ENCODE peak calls at places on chromosomes 5 and 9, in ten cellular contexts. One of them, this sample, is unnamed.

GRCh38 chr5:77367733-77368132 is 124.4 kb downstream of the WDR41 start:
- DNase-seq in ELF-1: no peak
- DNase-seq in DND-41: no peak
- DNase-seq in activated gamma-delta T cell treated with Interleukin-2 at 50 U/mL for 16 hours: no peak
- DNase-seq in fibroblast of the aortic adventitia: no peak
- DNase-seq in AG08396: no peak
- DNase-seq in NCI-H1417 treated with DMSO at 0.1 percent for 48 hours: no peak
- DNase-seq in GM12865: no peak
- DNase-seq in activated CD8-positive, alpha-beta memory T cell treated with anti-CD3 and anti-CD28 coated beads, Interleukin-2, amount 10 ng/mL, durations not matched to agents 7 days and 5 days: no peak
- DNase-seq in iPS-NIHi11: no peak
- DNase-seq in this sample: peak

GRCh38 chr9:73079326-73079725 is 72.3 kb upstream of the ANXA1 start:
- DNase-seq in fibroblast of the aortic adventitia: no peak
- DNase-seq in activated gamma-delta T cell treated with Interleukin-2 at 50 U/mL for 16 hours: no peak
- DNase-seq in activated CD8-positive, alpha-beta memory T cell treated with anti-CD3 and anti-CD28 coated beads, Interleukin-2, amount 10 ng/mL, durations not matched to agents 7 days and 5 days: no peak
- DNase-seq in DND-41: no peak
- DNase-seq in NCI-H1417 treated with DMSO at 0.1 percent for 48 hours: no peak
- DNase-seq in iPS-NIHi11: peak
- DNase-seq in AG08396: no peak
- DNase-seq in GM12865: no peak
- DNase-seq in ELF-1: no peak
- DNase-seq in this sample: peak

GRCh38 chr9:17191095-17191494 is 56.3 kb downstream of the CNTLN start:
- DNase-seq in activated CD8-positive, alpha-beta memory T cell treated with anti-CD3 and anti-CD28 coated beads, Interleukin-2, amount 10 ng/mL, durations not matched to agents 7 days and 5 days: no peak
- DNase-seq in ELF-1: no peak
- DNase-seq in fibroblast of the aortic adventitia: peak
- DNase-seq in GM12865: no peak
- DNase-seq in activated gamma-delta T cell treated with Interleukin-2 at 50 U/mL for 16 hours: no peak
- DNase-seq in AG08396: no peak
- DNase-seq in DND-41: no peak
- DNase-seq in iPS-NIHi11: no peak
- DNase-seq in NCI-H1417 treated with DMSO at 0.1 percent for 48 hours: no peak
- DNase-seq in this sample: peak

GRCh38 chr5:8730194-8730593 is 815.7 kb downstream of the SEMA5A start:
- DNase-seq in activated gamma-delta T cell treated with Interleukin-2 at 50 U/mL for 16 hours: no peak
- DNase-seq in NCI-H1417 treated with DMSO at 0.1 percent for 48 hours: no peak
- DNase-seq in fibroblast of the aortic adventitia: peak
- DNase-seq in DND-41: no peak
- DNase-seq in GM12865: no peak
- DNase-seq in ELF-1: no peak
- DNase-seq in iPS-NIHi11: no peak
- DNase-seq in activated CD8-positive, alpha-beta memory T cell treated with anti-CD3 and anti-CD28 coated beads, Interleukin-2, amount 10 ng/mL, durations not matched to agents 7 days and 5 days: no peak
- DNase-seq in AG08396: peak
- DNase-seq in this sample: no peak

GRCh38 chr9:3936520-3937235 is 363.2 kb downstream of the GLIS3 start:
- DNase-seq in iPS-NIHi11: no peak
- DNase-seq in DND-41: no peak
- DNase-seq in NCI-H1417 treated with DMSO at 0.1 percent for 48 hours: no peak
- DNase-seq in activated gamma-delta T cell treated with Interleukin-2 at 50 U/mL for 16 hours: no peak
- DNase-seq in fibroblast of the aortic adventitia: no peak
- DNase-seq in GM12865: no peak
- DNase-seq in activated CD8-positive, alpha-beta memory T cell treated with anti-CD3 and anti-CD28 coated beads, Interleukin-2, amount 10 ng/mL, durations not matched to agents 7 days and 5 days: no peak
- DNase-seq in AG08396: peak
- DNase-seq in ELF-1: no peak
- DNase-seq in this sample: no peak

GRCh38 chr5:72106922-72107873 is at the start of gene MAP1B:
- DNase-seq in GM12865: no peak
- DNase-seq in iPS-NIHi11: peak
- DNase-seq in DND-41: no peak
- DNase-seq in NCI-H1417 treated with DMSO at 0.1 percent for 48 hours: peak
- DNase-seq in AG08396: peak
- DNase-seq in fibroblast of the aortic adventitia: peak
- DNase-seq in activated gamma-delta T cell treated with Interleukin-2 at 50 U/mL for 16 hours: no peak
- DNase-seq in ELF-1: peak
- DNase-seq in activated CD8-positive, alpha-beta memory T cell treated with anti-CD3 and anti-CD28 coated beads, Interleukin-2, amount 10 ng/mL, durations not matched to agents 7 days and 5 days: no peak
- DNase-seq in this sample: peak

GRCh38 chr5:34748431-34748830 is 90.5 kb upstream of the TTC23L start:
- DNase-seq in GM12865: no peak
- DNase-seq in DND-41: no peak
- DNase-seq in NCI-H1417 treated with DMSO at 0.1 percent for 48 hours: no peak
- DNase-seq in activated gamma-delta T cell treated with Interleukin-2 at 50 U/mL for 16 hours: no peak
- DNase-seq in iPS-NIHi11: no peak
- DNase-seq in AG08396: no peak
- DNase-seq in fibroblast of the aortic adventitia: no peak
- DNase-seq in ELF-1: no peak
- DNase-seq in activated CD8-positive, alpha-beta memory T cell treated with anti-CD3 and anti-CD28 coated beads, Interleukin-2, amount 10 ng/mL, durations not matched to agents 7 days and 5 days: no peak
- DNase-seq in this sample: no peak

GRCh38 chr5:33240552-33240951 is 200.2 kb upstream of the TARS1 start:
- DNase-seq in activated gamma-delta T cell treated with Interleukin-2 at 50 U/mL for 16 hours: no peak
- DNase-seq in AG08396: no peak
- DNase-seq in NCI-H1417 treated with DMSO at 0.1 percent for 48 hours: no peak
- DNase-seq in activated CD8-positive, alpha-beta memory T cell treated with anti-CD3 and anti-CD28 coated beads, Interleukin-2, amount 10 ng/mL, durations not matched to agents 7 days and 5 days: no peak
- DNase-seq in GM12865: no peak
- DNase-seq in DND-41: no peak
- DNase-seq in fibroblast of the aortic adventitia: no peak
- DNase-seq in iPS-NIHi11: no peak
- DNase-seq in ELF-1: no peak
- DNase-seq in this sample: no peak

GRCh38 chr5:125011419-125011818 is 265.0 kb upstream of the ZNF608 start:
- DNase-seq in iPS-NIHi11: no peak
- DNase-seq in GM12865: no peak
- DNase-seq in NCI-H1417 treated with DMSO at 0.1 percent for 48 hours: no peak
- DNase-seq in ELF-1: no peak
- DNase-seq in AG08396: no peak
- DNase-seq in fibroblast of the aortic adventitia: no peak
- DNase-seq in activated gamma-delta T cell treated with Interleukin-2 at 50 U/mL for 16 hours: no peak
- DNase-seq in DND-41: no peak
- DNase-seq in activated CD8-positive, alpha-beta memory T cell treated with anti-CD3 and anti-CD28 coated beads, Interleukin-2, amount 10 ng/mL, durations not matched to agents 7 days and 5 days: no peak
- DNase-seq in this sample: no peak

GRCh38 chr5:89128097-89128496 is 245.1 kb upstream of the MEF2C start:
- DNase-seq in activated gamma-delta T cell treated with Interleukin-2 at 50 U/mL for 16 hours: no peak
- DNase-seq in iPS-NIHi11: no peak
- DNase-seq in NCI-H1417 treated with DMSO at 0.1 percent for 48 hours: no peak
- DNase-seq in ELF-1: no peak
- DNase-seq in GM12865: peak
- DNase-seq in activated CD8-positive, alpha-beta memory T cell treated with anti-CD3 and anti-CD28 coated beads, Interleukin-2, amount 10 ng/mL, durations not matched to agents 7 days and 5 days: no peak
- DNase-seq in AG08396: no peak
- DNase-seq in fibroblast of the aortic adventitia: peak
- DNase-seq in DND-41: no peak
- DNase-seq in this sample: no peak

GRCh38 chr5:66354407-66354806 is 210.3 kb downstream of the SREK1 start:
- DNase-seq in ELF-1: no peak
- DNase-seq in NCI-H1417 treated with DMSO at 0.1 percent for 48 hours: no peak
- DNase-seq in iPS-NIHi11: no peak
- DNase-seq in activated CD8-positive, alpha-beta memory T cell treated with anti-CD3 and anti-CD28 coated beads, Interleukin-2, amount 10 ng/mL, durations not matched to agents 7 days and 5 days: no peak
- DNase-seq in GM12865: no peak
- DNase-seq in AG08396: no peak
- DNase-seq in fibroblast of the aortic adventitia: no peak
- DNase-seq in DND-41: peak
- DNase-seq in activated gamma-delta T cell treated with Interleukin-2 at 50 U/mL for 16 hours: no peak
- DNase-seq in this sample: no peak

GRCh38 chr5:103526164-103526915 is 36.2 kb downstream of the NUDT12 start:
- DNase-seq in AG08396: no peak
- DNase-seq in DND-41: no peak
- DNase-seq in iPS-NIHi11: no peak
- DNase-seq in fibroblast of the aortic adventitia: peak
- DNase-seq in activated gamma-delta T cell treated with Interleukin-2 at 50 U/mL for 16 hours: no peak
- DNase-seq in ELF-1: no peak
- DNase-seq in GM12865: peak
- DNase-seq in NCI-H1417 treated with DMSO at 0.1 percent for 48 hours: no peak
- DNase-seq in activated CD8-positive, alpha-beta memory T cell treated with anti-CD3 and anti-CD28 coated beads, Interleukin-2, amount 10 ng/mL, durations not matched to agents 7 days and 5 days: no peak
- DNase-seq in this sample: peak

GRCh38 chr5:133816791-133817190 is 151.6 kb downstream of the C5orf15 start:
- DNase-seq in ELF-1: no peak
- DNase-seq in iPS-NIHi11: no peak
- DNase-seq in activated gamma-delta T cell treated with Interleukin-2 at 50 U/mL for 16 hours: no peak
- DNase-seq in fibroblast of the aortic adventitia: no peak
- DNase-seq in GM12865: no peak
- DNase-seq in activated CD8-positive, alpha-beta memory T cell treated with anti-CD3 and anti-CD28 coated beads, Interleukin-2, amount 10 ng/mL, durations not matched to agents 7 days and 5 days: no peak
- DNase-seq in AG08396: no peak
- DNase-seq in DND-41: no peak
- DNase-seq in NCI-H1417 treated with DMSO at 0.1 percent for 48 hours: no peak
- DNase-seq in this sample: no peak

GRCh38 chr5:107704686-107705389 is 34.1 kb upstream of the EFNA5 start:
- DNase-seq in activated gamma-delta T cell treated with Interleukin-2 at 50 U/mL for 16 hours: no peak
- DNase-seq in ELF-1: peak
- DNase-seq in iPS-NIHi11: no peak
- DNase-seq in GM12865: no peak
- DNase-seq in DND-41: no peak
- DNase-seq in AG08396: no peak
- DNase-seq in NCI-H1417 treated with DMSO at 0.1 percent for 48 hours: no peak
- DNase-seq in activated CD8-positive, alpha-beta memory T cell treated with anti-CD3 and anti-CD28 coated beads, Interleukin-2, amount 10 ng/mL, durations not matched to agents 7 days and 5 days: no peak
- DNase-seq in fibroblast of the aortic adventitia: peak
- DNase-seq in this sample: no peak

GRCh38 chr5:2353871-2354440 is 397.5 kb downstream of the IRX2 start:
- DNase-seq in iPS-NIHi11: no peak
- DNase-seq in DND-41: no peak
- DNase-seq in ELF-1: no peak
- DNase-seq in activated gamma-delta T cell treated with Interleukin-2 at 50 U/mL for 16 hours: no peak
- DNase-seq in activated CD8-positive, alpha-beta memory T cell treated with anti-CD3 and anti-CD28 coated beads, Interleukin-2, amount 10 ng/mL, durations not matched to agents 7 days and 5 days: no peak
- DNase-seq in AG08396: no peak
- DNase-seq in NCI-H1417 treated with DMSO at 0.1 percent for 48 hours: no peak
- DNase-seq in fibroblast of the aortic adventitia: no peak
- DNase-seq in GM12865: no peak
- DNase-seq in this sample: no peak

GRCh38 chr9:110918316-110919054 is 119.8 kb downstream of the LPAR1 start:
- DNase-seq in AG08396: peak
- DNase-seq in GM12865: peak
- DNase-seq in DND-41: no peak
- DNase-seq in NCI-H1417 treated with DMSO at 0.1 percent for 48 hours: no peak
- DNase-seq in activated CD8-positive, alpha-beta memory T cell treated with anti-CD3 and anti-CD28 coated beads, Interleukin-2, amount 10 ng/mL, durations not matched to agents 7 days and 5 days: no peak
- DNase-seq in activated gamma-delta T cell treated with Interleukin-2 at 50 U/mL for 16 hours: no peak
- DNase-seq in fibroblast of the aortic adventitia: peak
- DNase-seq in ELF-1: no peak
- DNase-seq in iPS-NIHi11: no peak
- DNase-seq in this sample: peak

GRCh38 chr9:129165198-129165597 is 12.9 kb downstream of the IER5L start:
- DNase-seq in ELF-1: no peak
- DNase-seq in fibroblast of the aortic adventitia: no peak
- DNase-seq in AG08396: no peak
- DNase-seq in activated gamma-delta T cell treated with Interleukin-2 at 50 U/mL for 16 hours: no peak
- DNase-seq in iPS-NIHi11: no peak
- DNase-seq in DND-41: no peak
- DNase-seq in activated CD8-positive, alpha-beta memory T cell treated with anti-CD3 and anti-CD28 coated beads, Interleukin-2, amount 10 ng/mL, durations not matched to agents 7 days and 5 days: no peak
- DNase-seq in NCI-H1417 treated with DMSO at 0.1 percent for 48 hours: no peak
- DNase-seq in GM12865: no peak
- DNase-seq in this sample: no peak

GRCh38 chr9:129484325-129485000 is 136.4 kb downstream of the C9orf50 start:
- DNase-seq in ELF-1: no peak
- DNase-seq in NCI-H1417 treated with DMSO at 0.1 percent for 48 hours: no peak
- DNase-seq in fibroblast of the aortic adventitia: no peak
- DNase-seq in activated gamma-delta T cell treated with Interleukin-2 at 50 U/mL for 16 hours: no peak
- DNase-seq in AG08396: no peak
- DNase-seq in DND-41: no peak
- DNase-seq in iPS-NIHi11: no peak
- DNase-seq in activated CD8-positive, alpha-beta memory T cell treated with anti-CD3 and anti-CD28 coated beads, Interleukin-2, amount 10 ng/mL, durations not matched to agents 7 days and 5 days: no peak
- DNase-seq in GM12865: no peak
- DNase-seq in this sample: no peak

GRCh38 chr5:158821321-158821720 is 278.4 kb downstream of the EBF1 start:
- DNase-seq in DND-41: no peak
- DNase-seq in activated gamma-delta T cell treated with Interleukin-2 at 50 U/mL for 16 hours: no peak
- DNase-seq in GM12865: peak
- DNase-seq in fibroblast of the aortic adventitia: no peak
- DNase-seq in NCI-H1417 treated with DMSO at 0.1 percent for 48 hours: no peak
- DNase-seq in ELF-1: no peak
- DNase-seq in activated CD8-positive, alpha-beta memory T cell treated with anti-CD3 and anti-CD28 coated beads, Interleukin-2, amount 10 ng/mL, durations not matched to agents 7 days and 5 days: no peak
- DNase-seq in iPS-NIHi11: no peak
- DNase-seq in AG08396: no peak
- DNase-seq in this sample: peak

GRCh38 chr5:132422720-132423442 is 53.4 kb downstream of the SLC22A5 start:
- DNase-seq in iPS-NIHi11: no peak
- DNase-seq in ELF-1: no peak
- DNase-seq in DND-41: no peak
- DNase-seq in NCI-H1417 treated with DMSO at 0.1 percent for 48 hours: no peak
- DNase-seq in AG08396: peak
- DNase-seq in GM12865: peak
- DNase-seq in activated CD8-positive, alpha-beta memory T cell treated with anti-CD3 and anti-CD28 coated beads, Interleukin-2, amount 10 ng/mL, durations not matched to agents 7 days and 5 days: peak
- DNase-seq in fibroblast of the aortic adventitia: peak
- DNase-seq in activated gamma-delta T cell treated with Interleukin-2 at 50 U/mL for 16 hours: no peak
- DNase-seq in this sample: no peak

GRCh38 chr5:172444626-172445365 is 9.5 kb downstream of the SH3PXD2B start:
- DNase-seq in GM12865: no peak
- DNase-seq in DND-41: no peak
- DNase-seq in activated gamma-delta T cell treated with Interleukin-2 at 50 U/mL for 16 hours: no peak
- DNase-seq in fibroblast of the aortic adventitia: no peak
- DNase-seq in activated CD8-positive, alpha-beta memory T cell treated with anti-CD3 and anti-CD28 coated beads, Interleukin-2, amount 10 ng/mL, durations not matched to agents 7 days and 5 days: no peak
- DNase-seq in NCI-H1417 treated with DMSO at 0.1 percent for 48 hours: no peak
- DNase-seq in iPS-NIHi11: no peak
- DNase-seq in AG08396: no peak
- DNase-seq in ELF-1: no peak
- DNase-seq in this sample: no peak

GRCh38 chr5:91384671-91385430 is 1.7 kb upstream of the ARRDC3 start:
- DNase-seq in activated gamma-delta T cell treated with Interleukin-2 at 50 U/mL for 16 hours: peak
- DNase-seq in NCI-H1417 treated with DMSO at 0.1 percent for 48 hours: peak
- DNase-seq in ELF-1: no peak
- DNase-seq in fibroblast of the aortic adventitia: peak
- DNase-seq in DND-41: peak
- DNase-seq in GM12865: peak
- DNase-seq in activated CD8-positive, alpha-beta memory T cell treated with anti-CD3 and anti-CD28 coated beads, Interleukin-2, amount 10 ng/mL, durations not matched to agents 7 days and 5 days: peak
- DNase-seq in iPS-NIHi11: peak
- DNase-seq in AG08396: peak
- DNase-seq in this sample: peak

GRCh38 chr5:54296386-54296785 is 14.0 kb downstream of the ARL15 start:
- DNase-seq in ELF-1: no peak
- DNase-seq in activated CD8-positive, alpha-beta memory T cell treated with anti-CD3 and anti-CD28 coated beads, Interleukin-2, amount 10 ng/mL, durations not matched to agents 7 days and 5 days: no peak
- DNase-seq in NCI-H1417 treated with DMSO at 0.1 percent for 48 hours: no peak
- DNase-seq in GM12865: no peak
- DNase-seq in AG08396: no peak
- DNase-seq in DND-41: no peak
- DNase-seq in activated gamma-delta T cell treated with Interleukin-2 at 50 U/mL for 16 hours: no peak
- DNase-seq in fibroblast of the aortic adventitia: no peak
- DNase-seq in iPS-NIHi11: no peak
- DNase-seq in this sample: no peak

GRCh38 chr9:110443146-110443877 is 105.6 kb upstream of the TXNDC8 start:
- DNase-seq in activated gamma-delta T cell treated with Interleukin-2 at 50 U/mL for 16 hours: no peak
- DNase-seq in iPS-NIHi11: no peak
- DNase-seq in DND-41: no peak
- DNase-seq in NCI-H1417 treated with DMSO at 0.1 percent for 48 hours: no peak
- DNase-seq in ELF-1: no peak
- DNase-seq in activated CD8-positive, alpha-beta memory T cell treated with anti-CD3 and anti-CD28 coated beads, Interleukin-2, amount 10 ng/mL, durations not matched to agents 7 days and 5 days: no peak
- DNase-seq in fibroblast of the aortic adventitia: peak
- DNase-seq in AG08396: peak
- DNase-seq in GM12865: no peak
- DNase-seq in this sample: peak

GRCh38 chr9:136059851-136060670 is 35.0 kb downstream of the NACC2 start:
- DNase-seq in activated gamma-delta T cell treated with Interleukin-2 at 50 U/mL for 16 hours: no peak
- DNase-seq in AG08396: no peak
- DNase-seq in GM12865: no peak
- DNase-seq in activated CD8-positive, alpha-beta memory T cell treated with anti-CD3 and anti-CD28 coated beads, Interleukin-2, amount 10 ng/mL, durations not matched to agents 7 days and 5 days: no peak
- DNase-seq in DND-41: no peak
- DNase-seq in iPS-NIHi11: no peak
- DNase-seq in ELF-1: no peak
- DNase-seq in NCI-H1417 treated with DMSO at 0.1 percent for 48 hours: no peak
- DNase-seq in fibroblast of the aortic adventitia: peak
- DNase-seq in this sample: peak

GRCh38 chr9:20592673-20593072 is 29.6 kb downstream of the MLLT3 start:
- DNase-seq in DND-41: no peak
- DNase-seq in NCI-H1417 treated with DMSO at 0.1 percent for 48 hours: no peak
- DNase-seq in activated CD8-positive, alpha-beta memory T cell treated with anti-CD3 and anti-CD28 coated beads, Interleukin-2, amount 10 ng/mL, durations not matched to agents 7 days and 5 days: no peak
- DNase-seq in AG08396: no peak
- DNase-seq in GM12865: no peak
- DNase-seq in ELF-1: no peak
- DNase-seq in fibroblast of the aortic adventitia: peak
- DNase-seq in iPS-NIHi11: no peak
- DNase-seq in activated gamma-delta T cell treated with Interleukin-2 at 50 U/mL for 16 hours: no peak
- DNase-seq in this sample: no peak

GRCh38 chr5:155128786-155129512 is 115.4 kb downstream of the KIF4B start:
- DNase-seq in activated CD8-positive, alpha-beta memory T cell treated with anti-CD3 and anti-CD28 coated beads, Interleukin-2, amount 10 ng/mL, durations not matched to agents 7 days and 5 days: no peak
- DNase-seq in ELF-1: no peak
- DNase-seq in fibroblast of the aortic adventitia: no peak
- DNase-seq in activated gamma-delta T cell treated with Interleukin-2 at 50 U/mL for 16 hours: no peak
- DNase-seq in AG08396: no peak
- DNase-seq in NCI-H1417 treated with DMSO at 0.1 percent for 48 hours: no peak
- DNase-seq in iPS-NIHi11: no peak
- DNase-seq in GM12865: no peak
- DNase-seq in DND-41: no peak
- DNase-seq in this sample: peak

GRCh38 chr5:97231025-97231636 is 48.1 kb upstream of the RIOK2 start:
- DNase-seq in DND-41: peak
- DNase-seq in fibroblast of the aortic adventitia: peak
- DNase-seq in activated gamma-delta T cell treated with Interleukin-2 at 50 U/mL for 16 hours: no peak
- DNase-seq in iPS-NIHi11: peak
- DNase-seq in ELF-1: peak
- DNase-seq in GM12865: peak
- DNase-seq in AG08396: peak
- DNase-seq in NCI-H1417 treated with DMSO at 0.1 percent for 48 hours: no peak
- DNase-seq in activated CD8-positive, alpha-beta memory T cell treated with anti-CD3 and anti-CD28 coated beads, Interleukin-2, amount 10 ng/mL, durations not matched to agents 7 days and 5 days: no peak
- DNase-seq in this sample: peak

This sample was measured in MCF 10A.